ENCODE peak calls at places on chromosome 3, in eight cellular contexts. K is NCI-H345, B is T-cell, Y is ACHN, G is AG04450, S is HFF-Myc, C is RKO, X is ovary. O is an unnamed sample.

GRCh38 chr3:179791793-179792192 is 139.0 kb downstream of the USP13 start:
- DNase-seq in K (no peak), B (no peak), Y (no peak), G (no peak), S (no peak), C (no peak), X (no peak), O (no peak)

GRCh38 chr3:122091602-122092006 is 36.4 kb downstream of the CD86 start:
- DNase-seq in K (no peak), B (no peak), Y (no peak), G (no peak), S (no peak), C (no peak), X (no peak), O (no peak)

GRCh38 chr3:152973575-152973974 is 138.6 kb downstream of the P2RY1 start:
- DNase-seq in K (no peak), B (no peak), Y (no peak), G (no peak), S (no peak), C (no peak), X (no peak), O (no peak)

GRCh38 chr3:66401578-66402382 is 99.0 kb downstream of the LRIG1 start:
- DNase-seq in K (no peak), B (no peak), Y (no peak), G (no peak), S (no peak), C (no peak), X (no peak), O (peak)

GRCh38 chr3:171838218-171838720 is 4.9 kb upstream of the TMEM212 start:
- DNase-seq in K (no peak), B (no peak), Y (peak), G (no peak), S (no peak), C (no peak), X (peak), O (peak)

GRCh38 chr3:59922226-59922625 is 872.4 kb upstream of the CFAP20DC start:
- DNase-seq in K (no peak), B (no peak), Y (no peak), G (no peak), S (no peak), C (no peak), X (no peak), O (no peak)

GRCh38 chr3:32423956-32424558 is 32.4 kb downstream of the CMTM7 start:
- DNase-seq in K (no peak), B (no peak), Y (no peak), G (no peak), S (no peak), C (no peak), X (no peak), O (no peak)

GRCh38 chr3:38646062-38646461 is 3.4 kb downstream of the SCN5A start:
- DNase-seq in K (no peak), B (no peak), Y (no peak), G (no peak), S (no peak), C (no peak), X (no peak), O (no peak)

GRCh38 chr3:124619887-124620599 is 110.2 kb upstream of the UMPS start:
- DNase-seq in K (no peak), B (no peak), Y (no peak), G (no peak), S (no peak), C (no peak), X (no peak), O (no peak)

GRCh38 chr3:184156522-184156955 is 1.4 kb downstream of the DVL3 start:
- DNase-seq in K (peak), B (no peak), Y (peak), G (no peak), S (no peak), C (peak), X (peak), O (peak)

GRCh38 chr3:112074616-112075497 is 11.3 kb upstream of the C3orf52 start:
- DNase-seq in K (peak), B (no peak), Y (peak), G (peak), S (peak), C (peak), X (no peak), O (no peak)

GRCh38 chr3:33174711-33175409 is 43.8 kb downstream of the SUSD5 start:
- DNase-seq in K (peak), B (no peak), Y (no peak), G (no peak), S (no peak), C (no peak), X (no peak), O (no peak)

GRCh38 chr3:85586018-85586417 is 627.2 kb downstream of the CADM2 start:
- DNase-seq in K (no peak), B (no peak), Y (no peak), G (no peak), S (no peak), C (no peak), X (no peak), O (no peak)

GRCh38 chr3:167909443-167910287 is 174.1 kb downstream of the SERPINI1 start:
- DNase-seq in K (no peak), B (no peak), Y (no peak), G (no peak), S (no peak), C (no peak), X (no peak), O (no peak)

GRCh38 chr3:20316238-20316637 is 130.2 kb upstream of the SGO1 start:
- DNase-seq in K (no peak), B (no peak), Y (no peak), G (no peak), S (no peak), C (no peak), X (no peak), O (no peak)

GRCh38 chr3:37249717-37250116 is 75.3 kb upstream of the LRRFIP2 start:
- DNase-seq in K (no peak), B (no peak), Y (no peak), G (no peak), S (no peak), C (no peak), X (no peak), O (no peak)

GRCh38 chr3:128385080-128385832 is 81.4 kb downstream of the DNAJB8 start:
- DNase-seq in K (no peak), B (no peak), Y (no peak), G (peak), S (peak), C (no peak), X (peak), O (peak)

GRCh38 chr3:18445421-18446066 is 20.4 kb upstream of the SATB1 start:
- DNase-seq in K (peak), B (peak), Y (no peak), G (no peak), S (no peak), C (no peak), X (peak), O (peak)

GRCh38 chr3:60395173-60395762 is 856.0 kb downstream of the FHIT start:
- DNase-seq in K (no peak), B (no peak), Y (no peak), G (no peak), S (no peak), C (no peak), X (no peak), O (no peak)

GRCh38 chr3:42012935-42013651 is 51.2 kb upstream of the ULK4 start:
- DNase-seq in K (peak), B (peak), Y (peak), G (no peak), S (no peak), C (peak), X (peak), O (peak)

O was measured in Right ventricle myocardium superior.